ENCODE peak calls at places on chromosomes 3 and 15, in eight cellular contexts. N is lower leg skin, V is HFF-Myc, W is nephron progenitor cell, L is RWPE2, X is IMR-90, I is neural crest cell, D is left ventricle myocardium inferior. A is an unnamed sample.

GRCh38 chr3:192409838-192410683 is 317.3 kb downstream of the FGF12 start:
- DNase-seq in N (no peak), V (no peak), W (peak), L (no peak), X (no peak), I (peak), D (peak), A (no peak)

GRCh38 chr3:149894211-149894610 is 76.5 kb downstream of the PFN2 start:
- DNase-seq in N (no peak), V (no peak), W (no peak), L (no peak), X (peak), I (no peak), D (no peak), A (no peak)

GRCh38 chr15:89803941-89804800 is 10.5 kb downstream of the ANPEP start:
- DNase-seq in N (no peak), V (no peak), W (no peak), L (peak), X (no peak), I (no peak), D (no peak), A (no peak)

GRCh38 chr15:90910441-90911301 is 7.6 kb downstream of the MAN2A2 start:
- DNase-seq in N (no peak), V (no peak), W (no peak), L (no peak), X (no peak), I (no peak), D (no peak), A (no peak)

GRCh38 chr3:132034486-132035464 is at the start of gene CPNE4:
- DNase-seq in N (peak), V (peak), W (peak), L (peak), X (peak), I (peak), D (peak), A (peak)

GRCh38 chr15:66253643-66254363 is at the start of gene MEGF11:
- DNase-seq in N (no peak), V (no peak), W (peak), L (no peak), X (peak), I (peak), D (peak), A (no peak)

GRCh38 chr3:9280477-9281219 is 31.2 kb upstream of the SRGAP3 start:
- DNase-seq in N (no peak), V (no peak), W (no peak), L (no peak), X (no peak), I (peak), D (no peak), A (no peak)

GRCh38 chr3:7733933-7734332 is 767.7 kb upstream of the LMCD1 start:
- DNase-seq in N (no peak), V (no peak), W (no peak), L (no peak), X (no peak), I (no peak), D (no peak), A (no peak)

GRCh38 chr15:89898628-89899302 is 5.0 kb upstream of the AP3S2 start:
- DNase-seq in N (no peak), V (no peak), W (peak), L (peak), X (peak), I (no peak), D (no peak), A (no peak)

GRCh38 chr15:47296911-47297310 is 420.4 kb upstream of the SEMA6D start:
- DNase-seq in N (no peak), V (no peak), W (no peak), L (no peak), X (no peak), I (no peak), D (no peak), A (no peak)

GRCh38 chr3:142500211-142500610 is 52.4 kb upstream of the XRN1 start:
- DNase-seq in N (no peak), V (no peak), W (no peak), L (no peak), X (peak), I (no peak), D (no peak), A (no peak)

GRCh38 chr3:82978368-82978767 is 1216.9 kb upstream of the GBE1 start:
- DNase-seq in N (no peak), V (no peak), W (no peak), L (no peak), X (no peak), I (peak), D (no peak), A (no peak)

GRCh38 chr3:130820976-130821375 is 72.9 kb upstream of the ATP2C1 start:
- DNase-seq in N (no peak), V (peak), W (no peak), L (no peak), X (peak), I (no peak), D (no peak), A (no peak)

GRCh38 chr3:183790700-183791099 is 34.7 kb downstream of the MAP6D1 start:
- DNase-seq in N (no peak), V (no peak), W (no peak), L (no peak), X (no peak), I (no peak), D (no peak), A (no peak)

GRCh38 chr3:141239551-141240281 is 8.1 kb downstream of the PXYLP1 start:
- DNase-seq in N (peak), V (no peak), W (no peak), L (no peak), X (no peak), I (no peak), D (no peak), A (no peak)

GRCh38 chr3:14262212-14262611 is 83.6 kb downstream of the LSM3 start:
- DNase-seq in N (no peak), V (no peak), W (no peak), L (no peak), X (no peak), I (no peak), D (no peak), A (no peak)

GRCh38 chr3:24477090-24477656 is 17.5 kb downstream of the THRB start:
- DNase-seq in N (no peak), V (no peak), W (no peak), L (no peak), X (no peak), I (no peak), D (no peak), A (no peak)

GRCh38 chr3:149080699-149081091 is 5.6 kb downstream of the HLTF start:
- DNase-seq in N (no peak), V (no peak), W (no peak), L (no peak), X (peak), I (no peak), D (no peak), A (no peak)

GRCh38 chr3:132804498-132804897 is 82.3 kb upstream of the NPHP3 start:
- DNase-seq in N (no peak), V (no peak), W (no peak), L (no peak), X (no peak), I (no peak), D (no peak), A (no peak)

GRCh38 chr15:90845201-90845949 is 23.0 kb upstream of the FURIN start:
- DNase-seq in N (no peak), V (peak), W (no peak), L (no peak), X (peak), I (no peak), D (no peak), A (no peak)

GRCh38 chr3:185283374-185283935 is 29.6 kb upstream of the EHHADH start:
- DNase-seq in N (no peak), V (no peak), W (no peak), L (no peak), X (peak), I (no peak), D (no peak), A (no peak)

GRCh38 chr3:131174752-131175151 is 148.1 kb downstream of the NEK11 start:
- DNase-seq in N (no peak), V (no peak), W (no peak), L (no peak), X (no peak), I (no peak), D (no peak), A (no peak)

GRCh38 chr3:47577583-47578118 is 1.0 kb downstream of the CSPG5 start:
- DNase-seq in N (no peak), V (no peak), W (peak), L (no peak), X (no peak), I (peak), D (no peak), A (no peak)

GRCh38 chr3:64291956-64292355 is 66.7 kb upstream of the PRICKLE2 start:
- DNase-seq in N (no peak), V (no peak), W (no peak), L (no peak), X (peak), I (no peak), D (no peak), A (no peak)

GRCh38 chr3:49158108-49158709 is 7.9 kb downstream of the CCDC71 start:
- DNase-seq in N (no peak), V (no peak), W (peak), L (no peak), X (no peak), I (peak), D (no peak), A (no peak)

GRCh38 chr15:43966646-43967045 is 139.8 kb downstream of the WDR76 start:
- DNase-seq in N (no peak), V (no peak), W (no peak), L (no peak), X (peak), I (no peak), D (no peak), A (no peak)

GRCh38 chr3:130607553-130608154 is 90.7 kb downstream of the COL6A6 start:
- DNase-seq in N (no peak), V (no peak), W (no peak), L (no peak), X (no peak), I (no peak), D (no peak), A (no peak)

GRCh38 chr3:18744472-18744871 is 319.3 kb upstream of the SATB1 start:
- DNase-seq in N (no peak), V (no peak), W (no peak), L (no peak), X (no peak), I (no peak), D (no peak), A (no peak)

GRCh38 chr15:65424683-65425082 is 1.9 kb upstream of the IGDCC4 start:
- DNase-seq in N (no peak), V (no peak), W (no peak), L (peak), X (no peak), I (no peak), D (peak), A (no peak)

GRCh38 chr3:139288266-139288821 is 55.5 kb upstream of the MRPS22 start:
- DNase-seq in N (no peak), V (no peak), W (no peak), L (no peak), X (no peak), I (no peak), D (peak), A (no peak)

GRCh38 chr3:14548321-14548729 is 8.2 kb upstream of the GRIP2 start:
- DNase-seq in N (peak), V (peak), W (peak), L (no peak), X (peak), I (peak), D (peak), A (no peak)

GRCh38 chr3:4681301-4681700 is 188.2 kb downstream of the ITPR1 start:
- DNase-seq in N (no peak), V (no peak), W (no peak), L (no peak), X (no peak), I (no peak), D (no peak), A (no peak)

GRCh38 chr3:13512451-13512850 is 32.3 kb downstream of the HDAC11 start:
- DNase-seq in N (no peak), V (no peak), W (no peak), L (no peak), X (no peak), I (no peak), D (no peak), A (no peak)

GRCh38 chr3:27945229-27945628 is 223.1 kb upstream of the EOMES start:
- DNase-seq in N (no peak), V (no peak), W (no peak), L (no peak), X (no peak), I (no peak), D (no peak), A (no peak)
- TF ChIP-seq CTCF in N (no peak), V (no peak), W (no peak), L (no peak), X (no peak), I (no peak), D (no peak), A (no peak)

DNA sequence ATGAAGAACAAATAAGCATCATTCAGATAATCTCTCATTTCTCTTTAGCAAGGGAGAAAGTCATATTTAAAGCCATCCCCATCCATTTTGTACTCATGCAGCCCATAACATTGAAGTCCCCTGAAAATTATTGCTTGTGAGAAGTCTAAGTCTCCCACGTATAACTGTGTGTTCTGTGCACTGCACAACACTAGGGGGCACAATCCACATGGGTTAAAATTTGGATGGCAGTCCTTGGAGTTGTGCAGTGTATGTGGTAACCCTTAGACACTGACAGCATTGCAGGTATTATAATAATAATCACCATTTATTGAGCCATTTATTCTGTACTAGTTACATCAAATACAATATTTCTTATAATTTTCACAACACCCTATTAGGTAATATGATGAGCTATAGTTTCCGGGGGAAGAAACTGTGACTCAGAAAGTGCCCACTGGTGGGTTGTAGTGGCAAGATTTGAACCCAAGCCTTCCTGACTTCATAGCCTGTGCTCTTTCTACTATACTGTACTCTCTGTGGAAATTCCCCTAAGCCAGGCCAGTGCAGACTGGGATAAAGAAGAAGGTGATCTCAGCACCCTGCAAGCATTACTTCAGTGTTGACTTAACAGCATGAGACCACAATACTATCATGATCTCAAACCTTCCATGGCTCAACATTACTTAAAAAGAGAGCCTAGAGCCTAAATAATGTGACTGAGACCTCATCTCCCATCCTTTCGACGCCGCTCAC is 15.7 kb downstream of the KCNAB1 start:
- DNase-seq in N (no peak), V (no peak), W (no peak), L (no peak), X (no peak), I (no peak), D (no peak), A (no peak)
- TF ChIP-seq CTCF in N (no peak), V (peak), W (no peak), L (peak), X (no peak), I (peak), D (no peak), A (no peak)

DNA sequence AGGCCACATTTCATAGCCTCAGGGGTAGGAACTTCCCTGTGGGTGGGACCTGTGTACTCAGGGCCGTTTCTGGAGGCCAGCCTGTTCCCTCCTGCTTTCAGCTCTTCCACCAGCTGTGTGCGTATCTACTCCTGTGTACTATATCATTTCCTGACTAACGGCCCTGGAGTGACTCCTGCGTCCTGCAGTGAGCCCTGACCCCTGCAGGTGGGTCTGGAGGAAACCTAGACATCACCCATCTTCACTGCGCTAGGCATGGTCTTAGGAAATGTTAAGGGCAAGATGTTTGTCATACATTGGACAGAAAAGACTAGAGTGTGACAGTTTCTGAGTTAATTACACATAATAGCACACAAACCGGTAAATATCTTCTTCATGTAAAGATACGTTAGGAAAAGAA is 297.3 kb downstream of the GABRB3 start:
- DNase-seq in N (no peak), V (no peak), W (no peak), L (no peak), X (no peak), I (no peak), D (no peak), A (no peak)
- TF ChIP-seq CTCF in N (no peak), V (no peak), W (no peak), L (peak), X (no peak), I (no peak), D (no peak), A (no peak)

DNA sequence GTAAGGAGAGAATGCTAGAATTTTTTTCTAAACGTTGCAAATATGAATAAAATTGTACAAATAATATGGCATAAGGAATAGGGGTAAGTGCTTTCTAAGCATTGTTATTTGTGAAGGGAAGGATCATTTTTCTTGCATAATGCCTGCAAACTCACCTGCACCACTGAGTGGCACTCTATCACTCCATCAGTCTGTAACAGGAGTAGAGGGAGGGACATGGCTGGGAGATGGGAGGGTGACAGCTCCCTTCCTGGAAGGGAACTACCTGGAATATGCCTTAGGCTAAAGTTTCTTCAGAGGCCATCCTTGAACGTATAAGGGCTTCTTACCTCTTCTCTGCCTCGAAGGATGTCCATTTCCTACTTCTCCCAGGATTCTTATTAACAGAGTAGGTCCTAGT is 3.0 kb downstream of the NAALADL2 start:
- DNase-seq in N (no peak), V (no peak), W (no peak), L (no peak), X (no peak), I (no peak), D (no peak), A (no peak)
- TF ChIP-seq CTCF in N (no peak), V (peak), W (no peak), L (peak), X (no peak), I (no peak), D (no peak), A (no peak)

GRCh38 chr3:52391096-52391495 is 53.8 kb downstream of the SEMA3G start:
- DNase-seq in N (no peak), V (no peak), W (no peak), L (no peak), X (no peak), I (no peak), D (no peak), A (no peak)

GRCh38 chr3:52387481-52387880 is 57.4 kb downstream of the SEMA3G start:
- DNase-seq in N (no peak), V (no peak), W (no peak), L (no peak), X (no peak), I (no peak), D (no peak), A (no peak)

GRCh38 chr3:52392216-52392930 is 52.5 kb downstream of the SEMA3G start:
- DNase-seq in N (no peak), V (no peak), W (no peak), L (no peak), X (no peak), I (no peak), D (no peak), A (no peak)

GRCh38 chr3:52388348-52388821 is 56.5 kb downstream of the SEMA3G start:
- DNase-seq in N (no peak), V (no peak), W (no peak), L (no peak), X (no peak), I (no peak), D (no peak), A (no peak)

DNA sequence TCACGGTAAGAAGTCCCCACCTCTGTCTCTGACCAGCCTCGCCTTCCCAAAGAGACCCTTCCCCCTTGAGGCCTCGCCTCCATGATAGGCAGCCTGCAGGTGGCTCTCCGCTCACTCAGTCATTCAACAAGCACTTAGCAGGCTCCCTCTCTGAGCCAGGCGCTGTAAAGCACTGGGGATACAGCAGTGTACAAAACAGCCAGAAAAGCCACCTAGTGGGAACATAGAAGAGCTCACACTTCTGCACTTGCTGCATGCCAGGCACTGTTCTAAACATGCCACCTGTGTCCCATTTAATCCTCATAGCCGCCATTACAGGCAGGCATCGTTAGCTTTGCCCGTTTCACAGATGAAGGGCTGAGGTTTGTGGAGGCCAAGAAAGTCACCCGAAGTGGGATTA is 56.0 kb downstream of the SEMA3G start:
- DNase-seq in N (no peak), V (no peak), W (no peak), L (no peak), X (no peak), I (no peak), D (no peak), A (no peak)
- TF ChIP-seq CTCF in N (no peak), V (peak), W (no peak), L (no peak), X (no peak), I (no peak), D (no peak), A (no peak)

DNA sequence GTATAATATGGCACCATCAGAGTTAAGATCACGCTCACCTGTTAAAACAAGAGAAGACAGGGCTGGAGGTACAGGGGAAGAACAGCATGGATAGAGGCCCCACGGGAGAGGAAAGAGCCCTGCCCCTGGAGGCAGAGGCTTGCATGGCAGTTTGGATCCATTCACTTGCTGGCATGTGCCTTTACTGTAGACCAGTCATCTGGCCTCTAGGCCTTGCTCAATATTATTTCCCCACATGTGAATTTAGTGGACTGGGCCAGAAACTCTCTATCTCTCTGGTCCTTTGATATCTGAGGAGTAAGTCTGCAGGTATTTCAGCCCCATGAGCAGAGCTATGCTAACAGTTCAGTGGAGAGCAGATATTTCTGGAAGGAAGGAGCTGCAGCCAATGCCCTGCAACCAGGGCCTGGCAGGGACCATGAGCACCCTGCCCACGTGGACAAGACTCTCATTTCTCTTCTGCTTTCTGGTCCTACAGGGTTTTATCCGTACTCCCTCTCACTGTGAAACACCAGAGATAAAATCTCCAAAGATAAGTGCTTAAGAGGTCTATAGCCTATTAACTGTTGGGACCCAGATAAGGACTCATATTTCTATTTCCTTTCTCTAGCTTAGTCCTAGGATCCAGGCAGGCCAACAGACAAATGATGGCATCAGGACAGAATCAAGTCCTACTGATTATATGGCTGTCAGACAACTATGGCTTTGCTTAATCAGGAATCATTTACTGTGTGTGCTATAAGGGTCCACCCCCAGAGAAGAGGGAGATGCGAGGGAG is 65.0 kb downstream of the CLDN11 start:
- DNase-seq in N (no peak), V (no peak), W (no peak), L (no peak), X (no peak), I (no peak), D (no peak), A (no peak)
- TF ChIP-seq CTCF in N (no peak), V (peak), W (no peak), L (no peak), X (peak), I (peak), D (no peak), A (no peak)